ENCODE peak calls at places on chromosome 9, in five cellular contexts. K, H, V, T and N are unnamed samples.
A peak's percentile ranks its signal among the peaks of the same experiment; 100 is the strongest.

GRCh38 chr9:111038336-111039202 is at the start of gene LPAR1:
- DNase-seq in V (peak; percentile 80), T (peak; percentile 59), H (peak; percentile 84), K (peak; percentile 58), N (no peak)

GRCh38 chr9:81074261-81074660 is 615.1 kb downstream of the TLE1 start:
- DNase-seq in K (no peak), T (no peak), H (no peak), V (no peak), N (no peak)

GRCh38 chr9:83956288-83957028 is 23.6 kb downstream of the HNRNPK start:
- DNase-seq in K (peak; percentile 84), V (peak; percentile 88), T (peak; percentile 78), H (peak; percentile 85), N (peak; percentile 14)

GRCh38 chr9:99998866-99999265 is 92.4 kb downstream of the STX17 start:
- DNase-seq in V (no peak), K (no peak), H (no peak), T (no peak), N (no peak)

GRCh38 chr9:129751841-129752801 is 721 bp downstream of the PTGES start:
- DNase-seq in H (no peak), V (peak; percentile 72), T (peak; percentile 95), K (no peak), N (no peak)

GRCh38 chr9:127035948-127036347 is 86.5 kb downstream of the ANGPTL2 start:
- DNase-seq in H (peak; percentile 80), T (no peak), K (peak; percentile 70), V (peak; percentile 41), N (no peak)

GRCh38 chr9:125447202-125447802 is 185.7 kb downstream of the GAPVD1 start:
- DNase-seq in H (no peak), T (no peak), K (no peak), V (no peak), N (no peak)

GRCh38 chr9:131660466-131661405 is 79.1 kb downstream of the RAPGEF1 start:
- DNase-seq in H (no peak), V (no peak), T (no peak), K (peak; percentile 48), N (no peak)

GRCh38 chr9:126170286-126170823 is 156.3 kb upstream of the MVB12B start:
- DNase-seq in T (no peak), K (no peak), V (no peak), H (peak; percentile 41), N (no peak)

GRCh38 chr9:119667163-119667562 is 297.9 kb upstream of the BRINP1 start:
- DNase-seq in K (no peak), T (no peak), V (no peak), H (no peak), N (no peak)

GRCh38 chr9:5832543-5833529 is at the start of gene ERMP1:
- DNase-seq in T (peak; percentile 73), K (peak; percentile 91), H (peak; percentile 92), V (peak; percentile 91), N (peak; percentile 45)

GRCh38 chr9:5835808-5836207 is 2.9 kb upstream of the ERMP1 start:
- DNase-seq in T (no peak), K (no peak), V (no peak), H (no peak), N (no peak)

GRCh38 chr9:5834214-5834613 is 1.3 kb upstream of the ERMP1 start:
- DNase-seq in K (no peak), T (no peak), V (no peak), H (no peak), N (no peak)

DNA sequence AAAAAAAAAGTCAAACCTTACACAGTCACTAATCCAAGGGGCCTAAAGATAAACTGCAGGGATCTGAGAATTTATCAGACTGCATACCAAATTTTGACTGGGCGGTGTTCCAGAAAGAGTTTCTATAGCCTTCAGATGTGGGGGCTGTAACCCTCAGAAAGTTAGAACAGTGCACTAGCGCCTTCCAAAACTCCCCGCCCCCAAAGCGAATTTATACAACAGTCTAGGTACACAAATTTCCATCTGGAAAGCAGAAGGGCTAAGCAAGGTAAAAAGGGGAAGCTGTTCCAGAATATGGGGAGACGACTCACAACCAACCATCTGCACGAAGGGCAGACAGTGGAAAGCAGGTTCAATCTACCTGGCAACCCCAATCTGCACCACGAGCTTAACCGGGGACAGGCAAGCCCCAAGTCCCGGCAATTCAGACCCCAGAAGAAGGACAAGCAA is 799 bp downstream of the ERMP1 start:
- DNase-seq in H (no peak), T (no peak), V (peak; percentile 12), K (no peak), N (no peak)
- H3K27ac ChIP-seq in H (peak overlapping the region; percentile 67), T (peak overlapping the region; percentile 56), V (no peak overlapping the region), K (peak overlapping the region; percentile 78), N (peak overlapping the region; percentile 42)

DNA sequence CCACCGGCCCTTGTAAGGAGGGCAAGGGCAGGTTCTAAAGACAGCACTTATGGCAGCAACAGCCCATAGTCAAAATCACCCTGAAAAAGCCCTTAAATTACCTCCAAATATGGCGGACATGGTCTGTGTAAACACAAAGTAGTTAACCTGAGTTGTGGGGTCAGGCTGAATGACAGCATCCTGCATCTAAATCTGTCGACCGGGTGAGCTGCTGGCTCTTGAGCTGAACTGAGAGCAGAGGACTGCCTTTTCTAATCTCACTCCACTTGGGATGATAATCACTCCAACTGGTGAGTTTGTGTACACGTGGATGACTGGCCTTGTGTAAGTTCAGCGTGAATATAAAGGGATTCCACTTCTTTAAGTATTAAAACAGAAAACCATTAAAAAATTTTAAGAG is 249.5 kb downstream of the DENND1A start:
- DNase-seq in K (no peak), H (no peak), V (no peak), T (no peak), N (no peak)
- H3K4me1 ChIP-seq in K (peaks cover 15% of the 10 kb centered on the region), H (peaks cover 6% of the 10 kb centered on the region), V (peaks cover 4% of the 10 kb centered on the region), T (no peaks in the 10 kb centered on the region), N (peaks cover 15% of the 10 kb centered on the region)

GRCh38 chr9:97551308-97551707 is 49.8 kb downstream of the TMOD1 start:
- DNase-seq in K (no peak), V (no peak), H (no peak), T (no peak), N (no peak)
- H3K27ac ChIP-seq in K (no peak overlapping the region), V (no peak overlapping the region), H (no peak overlapping the region), T (no peak overlapping the region), N (no peak overlapping the region)

GRCh38 chr9:85941617-85941930 is 628 bp downstream of the NAA35 start:
- DNase-seq in K (no peak), V (peak; percentile 53), T (no peak), H (no peak), N (no peak)

GRCh38 chr9:85941966-85942912 is 1.3 kb downstream of the NAA35 start:
- DNase-seq in T (no peak), K (no peak), H (no peak), V (peak; percentile 51), N (no peak)

GRCh38 chr9:85942913-85943729 is 2.2 kb downstream of the NAA35 start:
- DNase-seq in V (no peak), T (no peak), H (no peak), K (no peak), N (no peak)

GRCh38 chr9:85943757-85944430 is 2.9 kb downstream of the NAA35 start:
- DNase-seq in T (no peak), K (no peak), V (no peak), H (no peak), N (no peak)

DNA sequence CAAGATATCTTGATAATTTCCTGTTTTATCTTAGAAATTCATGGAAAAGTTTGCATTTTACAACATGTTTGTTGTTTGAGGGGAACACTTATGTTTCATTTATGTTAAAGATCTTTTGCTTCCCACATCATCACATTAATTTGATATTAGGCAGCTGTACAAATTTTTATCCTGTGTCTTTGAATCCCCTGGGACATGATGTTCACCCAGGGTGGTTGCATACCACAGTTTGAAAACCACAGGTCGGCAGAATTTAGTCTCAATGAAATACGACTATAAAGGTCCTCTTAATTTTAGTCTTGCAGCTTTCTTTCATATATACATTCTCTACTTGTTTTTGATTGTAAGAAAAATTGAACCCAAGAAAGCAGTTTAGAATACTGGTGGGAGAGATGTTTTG is 3.7 kb downstream of the NAA35 start:
- DNase-seq in H (no peak), V (no peak), T (no peak), K (no peak), N (no peak)
- H3K4me1 ChIP-seq in H (peaks cover 16% of the 10 kb centered on the region), V (peaks cover 18% of the 10 kb centered on the region), T (peaks cover 17% of the 10 kb centered on the region), K (peaks cover 46% of the 10 kb centered on the region), N (peaks cover 10% of the 10 kb centered on the region)

DNA sequence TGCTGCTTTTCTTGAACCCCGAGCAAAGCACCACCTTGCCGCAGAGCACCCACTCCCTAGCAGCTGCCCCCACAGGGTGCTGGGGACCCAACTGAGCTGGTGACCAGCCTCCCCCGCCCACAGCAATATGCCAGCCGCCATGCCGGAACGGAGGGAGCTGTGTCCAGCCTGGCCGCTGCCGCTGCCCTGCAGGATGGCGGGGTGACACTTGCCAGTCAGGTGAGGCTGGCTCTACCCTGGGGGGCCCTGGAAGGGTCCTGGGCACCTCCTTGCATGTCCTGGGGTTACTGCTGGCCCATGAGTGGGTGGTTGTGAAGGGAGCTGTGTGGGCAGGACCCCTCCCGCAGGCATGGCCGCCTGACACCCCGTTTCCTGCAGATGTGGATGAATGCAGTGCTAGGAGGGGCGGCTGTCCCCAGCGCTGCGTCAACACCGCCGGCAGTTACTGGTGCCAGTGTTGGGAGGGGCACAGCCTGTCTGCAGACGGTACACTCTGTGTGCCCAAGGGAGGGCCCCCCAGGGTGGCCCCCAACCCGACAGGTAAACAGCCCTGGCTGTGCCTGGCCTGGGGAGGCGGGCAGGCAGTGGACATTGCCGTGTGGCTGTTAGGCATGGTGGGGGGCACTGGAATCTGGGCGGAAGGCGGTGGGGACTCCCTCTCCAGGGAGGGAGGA is 7.2 kb downstream of the EGFL7 start:
- DNase-seq in H (no peak), K (no peak), V (no peak), T (no peak), N (no peak)
- H3K27ac ChIP-seq in H (no peak overlapping the region), K (peak overlapping the region; percentile 81), V (no peak overlapping the region), T (no peak overlapping the region), N (no peak overlapping the region)

GRCh38 chr9:79662553-79662956 is 90.8 kb downstream of the TLE4 start:
- DNase-seq in H (no peak), T (no peak), K (no peak), V (peak; percentile 68), N (no peak)

GRCh38 chr9:79661926-79662552 is 90.3 kb downstream of the TLE4 start:
- DNase-seq in V (no peak), K (no peak), T (no peak), H (no peak), N (no peak)

GRCh38 chr9:79658926-79659325 is 87.2 kb downstream of the TLE4 start:
- DNase-seq in H (no peak), V (no peak), K (no peak), T (no peak), N (no peak)

GRCh38 chr9:79661279-79661678 is 89.5 kb downstream of the TLE4 start:
- DNase-seq in H (no peak), T (no peak), V (no peak), K (no peak), N (no peak)

DNA sequence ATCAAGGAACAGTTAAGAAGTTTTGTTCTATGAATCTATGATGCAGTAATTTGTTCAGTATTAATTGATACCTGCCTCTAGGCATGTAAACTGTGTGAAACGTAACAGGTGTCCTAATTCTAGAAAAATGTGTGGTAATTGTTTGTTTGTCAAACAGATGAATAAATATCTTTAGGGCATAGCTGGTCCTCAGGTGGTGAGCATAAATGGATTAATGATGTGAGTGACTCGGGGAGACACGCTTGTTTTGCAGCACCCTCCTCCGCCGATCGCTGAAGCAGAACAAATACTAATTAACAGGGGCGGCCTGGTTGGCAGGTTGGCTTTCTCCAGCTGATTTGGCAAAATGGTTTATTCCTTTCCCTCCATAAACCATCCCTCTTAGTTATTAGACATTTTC is 88.8 kb downstream of the TLE4 start:
- DNase-seq in K (no peak), H (no peak), V (no peak), T (no peak), N (no peak)
- H3K4me1 ChIP-seq in K (peaks cover 30% of the 10 kb centered on the region), H (peaks cover 12% of the 10 kb centered on the region), V (peaks cover 50% of the 10 kb centered on the region), T (no peaks in the 10 kb centered on the region), N (peaks cover 6% of the 10 kb centered on the region)